ENCODE peak calls at places on chromosomes 12 and 14, in five cellular contexts. One of them, this sample, is unnamed.

GRCh38 chr12:47022296-47022695 is 57.1 kb upstream of the PCED1B start:
- DNase-seq in lower leg skin: no peak
- DNase-seq in retinal pigment epithelial cell: no peak
- DNase-seq in mammary epithelial cell: peak; percentile 63
- DNase-seq in upper lobe of left lung: no peak
- DNase-seq in this sample: no peak

GRCh38 chr12:107533218-107533617 is 152.4 kb upstream of the PWP1 start:
- DNase-seq in retinal pigment epithelial cell: no peak
- DNase-seq in lower leg skin: no peak
- DNase-seq in upper lobe of left lung: no peak
- DNase-seq in mammary epithelial cell: no peak
- DNase-seq in this sample: no peak

GRCh38 chr12:124633269-124633953 is 66.0 kb upstream of the NCOR2 start:
- DNase-seq in upper lobe of left lung: no peak
- DNase-seq in lower leg skin: no peak
- DNase-seq in retinal pigment epithelial cell: no peak
- DNase-seq in mammary epithelial cell: peak; percentile 70
- DNase-seq in this sample: no peak

GRCh38 chr12:42631507-42631906 is 42.0 kb upstream of the PRICKLE1 start:
- DNase-seq in mammary epithelial cell: no peak
- DNase-seq in retinal pigment epithelial cell: no peak
- DNase-seq in upper lobe of left lung: no peak
- DNase-seq in lower leg skin: no peak
- DNase-seq in this sample: no peak

GRCh38 chr14:79418649-79419415 is 792.5 kb downstream of the DIO2 start:
- DNase-seq in lower leg skin: no peak
- DNase-seq in mammary epithelial cell: no peak
- DNase-seq in upper lobe of left lung: no peak
- DNase-seq in retinal pigment epithelial cell: no peak
- DNase-seq in this sample: no peak

GRCh38 chr14:66117600-66117999 is 368.6 kb upstream of the CCDC196 start:
- DNase-seq in retinal pigment epithelial cell: peak; percentile 20
- DNase-seq in upper lobe of left lung: no peak
- DNase-seq in lower leg skin: no peak
- DNase-seq in mammary epithelial cell: peak; percentile 76
- DNase-seq in this sample: no peak

GRCh38 chr12:53195516-53196420 is 11.3 kb downstream of the ITGB7 start:
- DNase-seq in lower leg skin: peak; percentile 58
- DNase-seq in mammary epithelial cell: peak; percentile 51
- DNase-seq in upper lobe of left lung: no peak
- DNase-seq in retinal pigment epithelial cell: no peak
- DNase-seq in this sample: no peak

GRCh38 chr14:33791971-33792370 is 158.9 kb downstream of the EGLN3 start:
- DNase-seq in mammary epithelial cell: no peak
- DNase-seq in upper lobe of left lung: no peak
- DNase-seq in lower leg skin: no peak
- DNase-seq in retinal pigment epithelial cell: no peak
- DNase-seq in this sample: no peak

GRCh38 chr14:70086685-70087379 is 101.9 kb downstream of the SLC8A3 start:
- DNase-seq in mammary epithelial cell: peak; percentile 13
- DNase-seq in upper lobe of left lung: no peak
- DNase-seq in lower leg skin: no peak
- DNase-seq in retinal pigment epithelial cell: no peak
- DNase-seq in this sample: no peak

GRCh38 chr12:124655317-124656213 is 88.2 kb upstream of the NCOR2 start:
- DNase-seq in retinal pigment epithelial cell: no peak
- DNase-seq in upper lobe of left lung: no peak
- DNase-seq in mammary epithelial cell: no peak
- DNase-seq in lower leg skin: peak; percentile 94
- DNase-seq in this sample: no peak

GRCh38 chr12:127149226-127149964 is 1117.6 kb upstream of the TMEM132C start:
- DNase-seq in lower leg skin: no peak
- DNase-seq in mammary epithelial cell: no peak
- DNase-seq in upper lobe of left lung: no peak
- DNase-seq in retinal pigment epithelial cell: no peak
- DNase-seq in this sample: no peak

GRCh38 chr14:50345891-50346422 is 33.8 kb downstream of the DMAC2L start:
- DNase-seq in upper lobe of left lung: no peak
- DNase-seq in retinal pigment epithelial cell: no peak
- DNase-seq in lower leg skin: no peak
- DNase-seq in mammary epithelial cell: no peak
- DNase-seq in this sample: no peak

DNA sequence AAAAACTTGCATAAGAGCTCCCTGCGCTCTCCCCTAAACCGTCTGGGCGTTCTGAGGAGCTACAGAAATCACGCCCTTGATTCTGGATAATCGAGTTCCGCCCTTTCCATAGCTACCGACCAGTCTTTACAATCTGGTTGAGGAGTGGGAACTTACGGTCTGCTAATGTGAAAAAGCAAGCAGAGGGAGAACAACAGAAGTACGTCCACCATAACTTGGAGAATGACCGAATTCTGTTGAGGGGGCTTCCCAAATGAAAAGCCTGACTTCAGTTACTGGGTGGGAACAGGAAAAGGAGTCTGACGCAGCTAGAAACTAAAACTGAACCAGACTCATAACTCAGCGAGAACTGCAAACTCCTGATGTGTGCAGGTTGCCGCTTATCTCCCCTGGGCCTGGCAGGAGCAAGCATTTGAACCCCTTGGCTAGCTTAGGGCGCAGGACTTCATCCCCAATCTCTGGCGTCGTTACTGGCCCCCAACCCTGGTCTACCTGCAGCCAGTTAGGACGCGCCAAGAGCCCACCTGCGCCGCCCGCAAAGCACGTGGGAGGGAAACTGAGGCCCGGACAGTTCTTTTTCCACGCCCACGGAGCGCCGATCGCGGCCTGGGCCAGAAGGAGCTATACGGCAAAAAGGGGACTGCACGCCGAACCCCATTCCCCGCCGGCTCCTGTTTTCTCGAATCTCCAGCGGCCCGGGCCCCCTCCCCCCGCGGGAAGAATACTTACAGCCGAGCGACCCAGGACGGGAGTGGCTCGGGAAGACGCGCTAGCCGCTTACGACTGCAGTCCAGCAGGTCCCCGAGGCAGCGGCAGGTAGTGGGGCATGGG is 818 bp downstream of the LRIG3 start:
- DNase-seq in retinal pigment epithelial cell: no peak
- DNase-seq in lower leg skin: peak; percentile 90
- DNase-seq in mammary epithelial cell: peak; percentile 76
- DNase-seq in upper lobe of left lung: peak; percentile 29
- DNase-seq in this sample: peak; percentile 15
- H3K4me3 ChIP-seq in retinal pigment epithelial cell: peak overlapping the region; percentile 84
- H3K4me3 ChIP-seq in lower leg skin: peak overlapping the region; percentile 73
- H3K4me3 ChIP-seq in mammary epithelial cell: peak overlapping the region; percentile 88
- H3K4me3 ChIP-seq in upper lobe of left lung: peak overlapping the region; percentile 64
- H3K4me3 ChIP-seq in this sample: peak overlapping the region; percentile 97

GRCh38 chr14:103121846-103122577 is 1.2 kb upstream of the TNFAIP2 start:
- DNase-seq in retinal pigment epithelial cell: no peak
- DNase-seq in mammary epithelial cell: no peak
- DNase-seq in lower leg skin: peak; percentile 97
- DNase-seq in upper lobe of left lung: peak; percentile 84
- DNase-seq in this sample: no peak

GRCh38 chr14:103122578-103123127 is 608 bp upstream of the TNFAIP2 start:
- DNase-seq in mammary epithelial cell: no peak
- DNase-seq in upper lobe of left lung: no peak
- DNase-seq in retinal pigment epithelial cell: no peak
- DNase-seq in lower leg skin: no peak
- DNase-seq in this sample: no peak

GRCh38 chr14:103124501-103125001 is 1.3 kb downstream of the TNFAIP2 start:
- DNase-seq in retinal pigment epithelial cell: no peak
- DNase-seq in mammary epithelial cell: no peak
- DNase-seq in lower leg skin: no peak
- DNase-seq in upper lobe of left lung: no peak
- DNase-seq in this sample: no peak

GRCh38 chr14:103123634-103124500 is 606 bp downstream of the TNFAIP2 start:
- DNase-seq in upper lobe of left lung: peak; percentile 78
- DNase-seq in retinal pigment epithelial cell: no peak
- DNase-seq in mammary epithelial cell: no peak
- DNase-seq in lower leg skin: peak; percentile 93
- DNase-seq in this sample: no peak

GRCh38 chr14:103123128-103123633 is at the start of gene TNFAIP2:
- DNase-seq in lower leg skin: peak; percentile 94
- DNase-seq in mammary epithelial cell: no peak
- DNase-seq in upper lobe of left lung: peak; percentile 68
- DNase-seq in retinal pigment epithelial cell: no peak
- DNase-seq in this sample: no peak
- H3K4me3 ChIP-seq in lower leg skin: peak within 1 kb of the TSS; percentile 57
- H3K4me3 ChIP-seq in mammary epithelial cell: no peak within 1 kb of the TSS
- H3K4me3 ChIP-seq in upper lobe of left lung: peak within 1 kb of the TSS; percentile 52
- H3K4me3 ChIP-seq in retinal pigment epithelial cell: peak within 1 kb of the TSS; percentile 17
- H3K4me3 ChIP-seq in this sample: peak within 1 kb of the TSS; percentile 72

GRCh38 chr14:99658218-99658617 is 13.3 kb downstream of the HHIPL1 start:
- DNase-seq in mammary epithelial cell: no peak
- DNase-seq in upper lobe of left lung: no peak
- DNase-seq in lower leg skin: no peak
- DNase-seq in retinal pigment epithelial cell: no peak
- DNase-seq in this sample: no peak

GRCh38 chr14:99660794-99661193 is 15.9 kb downstream of the HHIPL1 start:
- DNase-seq in retinal pigment epithelial cell: no peak
- DNase-seq in lower leg skin: no peak
- DNase-seq in upper lobe of left lung: no peak
- DNase-seq in mammary epithelial cell: no peak
- DNase-seq in this sample: no peak

GRCh38 chr14:99657645-99658155 is 12.8 kb downstream of the HHIPL1 start:
- DNase-seq in retinal pigment epithelial cell: no peak
- DNase-seq in mammary epithelial cell: no peak
- DNase-seq in upper lobe of left lung: no peak
- DNase-seq in lower leg skin: no peak
- DNase-seq in this sample: no peak

GRCh38 chr14:99660006-99660566 is 15.2 kb downstream of the HHIPL1 start:
- DNase-seq in mammary epithelial cell: no peak
- DNase-seq in lower leg skin: no peak
- DNase-seq in upper lobe of left lung: no peak
- DNase-seq in retinal pigment epithelial cell: no peak
- DNase-seq in this sample: no peak

GRCh38 chr14:99659333-99659741 is 14.4 kb downstream of the HHIPL1 start:
- DNase-seq in lower leg skin: no peak
- DNase-seq in retinal pigment epithelial cell: no peak
- DNase-seq in upper lobe of left lung: no peak
- DNase-seq in mammary epithelial cell: no peak
- DNase-seq in this sample: no peak
- H3K4me3 ChIP-seq in lower leg skin: no peak overlapping the region
- H3K4me3 ChIP-seq in retinal pigment epithelial cell: no peak overlapping the region
- H3K4me3 ChIP-seq in upper lobe of left lung: no peak overlapping the region
- H3K4me3 ChIP-seq in mammary epithelial cell: no peak overlapping the region
- H3K4me3 ChIP-seq in this sample: no peak overlapping the region

GRCh38 chr14:104687601-104688504 is 1.6 kb upstream of the INF2 start:
- DNase-seq in retinal pigment epithelial cell: no peak
- DNase-seq in upper lobe of left lung: peak; percentile 93
- DNase-seq in mammary epithelial cell: peak; percentile 86
- DNase-seq in lower leg skin: peak; percentile 93
- DNase-seq in this sample: no peak
- H3K4me3 ChIP-seq in retinal pigment epithelial cell: peak overlapping the region; percentile 15
- H3K4me3 ChIP-seq in upper lobe of left lung: peak overlapping the region; percentile 19
- H3K4me3 ChIP-seq in mammary epithelial cell: peak overlapping the region; percentile 17
- H3K4me3 ChIP-seq in lower leg skin: no peak overlapping the region
- H3K4me3 ChIP-seq in this sample: no peak overlapping the region

GRCh38 chr14:91021115-91021514 is 39.3 kb downstream of the RPS6KA5 start:
- DNase-seq in mammary epithelial cell: peak; percentile 35
- DNase-seq in lower leg skin: no peak
- DNase-seq in retinal pigment epithelial cell: no peak
- DNase-seq in upper lobe of left lung: no peak
- DNase-seq in this sample: no peak

GRCh38 chr14:91017011-91017410 is 43.4 kb downstream of the RPS6KA5 start:
- DNase-seq in lower leg skin: no peak
- DNase-seq in retinal pigment epithelial cell: no peak
- DNase-seq in upper lobe of left lung: no peak
- DNase-seq in mammary epithelial cell: no peak
- DNase-seq in this sample: no peak

GRCh38 chr14:91019673-91020072 is 40.8 kb downstream of the RPS6KA5 start:
- DNase-seq in lower leg skin: no peak
- DNase-seq in retinal pigment epithelial cell: no peak
- DNase-seq in mammary epithelial cell: peak; percentile 55
- DNase-seq in upper lobe of left lung: no peak
- DNase-seq in this sample: no peak

GRCh38 chr14:91018465-91018864 is 42.0 kb downstream of the RPS6KA5 start:
- DNase-seq in lower leg skin: no peak
- DNase-seq in upper lobe of left lung: no peak
- DNase-seq in retinal pigment epithelial cell: no peak
- DNase-seq in mammary epithelial cell: no peak
- DNase-seq in this sample: no peak

DNA sequence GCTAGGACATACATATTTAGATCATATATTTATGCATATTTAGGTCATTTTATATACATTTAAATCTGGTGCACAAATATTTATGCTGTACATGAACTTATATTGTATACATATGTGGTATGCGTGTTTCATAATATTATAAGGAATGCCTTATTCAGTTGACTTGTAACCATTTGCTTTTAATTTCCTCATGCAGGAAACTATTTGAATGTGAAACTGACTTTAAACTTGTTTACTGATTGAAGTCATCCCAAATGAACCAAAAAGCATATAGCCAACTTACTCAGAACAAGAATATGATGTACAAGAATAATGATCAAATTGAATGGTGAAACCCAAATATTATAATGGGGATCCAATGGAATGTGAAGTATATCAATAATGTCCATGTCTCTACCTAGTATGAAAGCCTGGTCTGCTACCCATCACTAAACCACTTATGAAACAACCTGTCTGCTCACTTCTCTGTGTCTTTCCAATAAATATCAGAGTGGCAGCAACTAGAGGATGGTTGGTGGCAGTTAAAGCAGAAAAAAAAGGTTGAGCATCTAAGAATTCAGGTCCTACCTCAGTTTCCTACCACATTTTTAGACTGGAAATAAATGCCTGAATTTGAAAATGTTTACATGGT is 38.3 kb downstream of the RPS6KA5 start:
- DNase-seq in mammary epithelial cell: no peak
- DNase-seq in lower leg skin: no peak
- DNase-seq in upper lobe of left lung: no peak
- DNase-seq in retinal pigment epithelial cell: no peak
- DNase-seq in this sample: no peak
- H3K4me3 ChIP-seq in mammary epithelial cell: no peak overlapping the region
- H3K4me3 ChIP-seq in lower leg skin: no peak overlapping the region
- H3K4me3 ChIP-seq in upper lobe of left lung: peak overlapping the region; percentile 30
- H3K4me3 ChIP-seq in retinal pigment epithelial cell: no peak overlapping the region
- H3K4me3 ChIP-seq in this sample: peak overlapping the region; percentile 47

DNA sequence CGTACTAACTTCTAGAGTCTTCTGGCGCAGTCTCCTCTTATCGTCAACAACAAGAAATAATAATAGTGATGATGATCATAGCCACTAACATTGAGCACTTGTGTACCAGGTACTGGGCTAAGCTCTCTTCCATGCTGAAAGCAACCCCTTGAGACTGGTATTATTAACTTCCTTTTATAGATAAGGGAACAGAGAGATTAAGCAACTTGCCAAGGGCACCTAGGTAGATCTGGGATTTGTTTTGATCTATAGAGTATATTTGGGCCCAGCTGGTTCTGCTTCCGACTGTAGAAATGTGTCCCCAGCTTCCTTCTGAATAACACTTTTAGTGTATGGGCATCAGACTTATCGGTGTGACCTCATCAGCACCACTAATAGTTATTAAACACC is 1.1 kb upstream of the ZNF219 start:
- DNase-seq in mammary epithelial cell: no peak
- DNase-seq in upper lobe of left lung: no peak
- DNase-seq in lower leg skin: no peak
- DNase-seq in retinal pigment epithelial cell: no peak
- DNase-seq in this sample: no peak
- H3K4me3 ChIP-seq in mammary epithelial cell: peak overlapping the region; percentile 62
- H3K4me3 ChIP-seq in upper lobe of left lung: no peak overlapping the region
- H3K4me3 ChIP-seq in lower leg skin: no peak overlapping the region
- H3K4me3 ChIP-seq in retinal pigment epithelial cell: peak overlapping the region; percentile 87
- H3K4me3 ChIP-seq in this sample: no peak overlapping the region